ENCODE peak calls at places on chromosomes 6 and 20, in four cellular contexts. E is KG1; V is heart right ventricle; K is stimulated activated CD4-positive, alpha-beta T cell treated with anti-CD3 and anti-CD28 coated beads, Interleukin-12 subunit alpha, Interleukin-12 subunit beta, amount 100 ng/mL, for 48 hours. C is an unnamed sample.

GRCh38 chr20:31695849-31696804 is 26.5 kb downstream of the BCL2L1 start:
- DNase-seq in K (no peak), E (no peak), V (no peak), C (no peak)

GRCh38 chr6:6057442-6058053 is 50.8 kb upstream of the NRN1 start:
- DNase-seq in K (no peak), V (no peak), E (peak), C (peak)

GRCh38 chr6:137900815-137901214 is 33.8 kb downstream of the TNFAIP3 start:
- DNase-seq in V (no peak), K (no peak), E (no peak), C (no peak)

GRCh38 chr20:10780901-10781300 is 107.1 kb upstream of the JAG1 start:
- DNase-seq in V (no peak), K (no peak), E (no peak), C (no peak)

GRCh38 chr6:2949536-2950083 is 21.8 kb downstream of the SERPINB6 start:
- DNase-seq in E (no peak), K (no peak), V (no peak), C (no peak)

GRCh38 chr6:137497722-137498463 is 3.7 kb upstream of the OLIG3 start:
- DNase-seq in E (no peak), V (no peak), K (no peak), C (no peak)

GRCh38 chr20:24477831-24478547 is 8.6 kb downstream of the SYNDIG1 start:
- DNase-seq in V (no peak), E (no peak), K (no peak), C (no peak)

GRCh38 chr6:93749191-93749590 is 329.8 kb upstream of the EPHA7 start:
- DNase-seq in K (no peak), E (no peak), V (no peak), C (no peak)

GRCh38 chr20:723756-724155 is 44.5 kb downstream of the SLC52A3 start:
- DNase-seq in V (no peak), E (no peak), K (no peak), C (no peak)

GRCh38 chr20:47258745-47259695 is 97.5 kb downstream of the ZMYND8 start:
- DNase-seq in E (no peak), V (no peak), K (no peak), C (no peak)

GRCh38 chr20:3563113-3563512 is 92.3 kb downstream of the ATRN start:
- DNase-seq in E (no peak), V (no peak), K (no peak), C (no peak)

GRCh38 chr20:37323985-37324384 is 22.0 kb upstream of the SRC start:
- DNase-seq in V (no peak), E (no peak), K (no peak), C (no peak)

GRCh38 chr20:3483309-3483708 is 12.5 kb downstream of the ATRN start:
- DNase-seq in E (no peak), V (no peak), K (no peak), C (no peak)

GRCh38 chr6:149014631-149015171 is 267.9 kb downstream of the UST start:
- DNase-seq in V (no peak), K (no peak), E (no peak), C (no peak)

GRCh38 chr20:4083103-4083864 is 67.9 kb upstream of the RNF24 start:
- DNase-seq in V (peak), E (no peak), K (no peak), C (no peak)

GRCh38 chr6:52049252-52050050 is 38.0 kb downstream of the PKHD1 start:
- DNase-seq in V (no peak), K (no peak), E (peak), C (peak)

GRCh38 chr20:24034820-24035219 is 46.2 kb upstream of the GGTLC1 start:
- DNase-seq in K (no peak), E (no peak), V (no peak), C (peak)

C was measured in MM.1S.